ENCODE peak calls at places on chromosomes 3 and 15, in seven cellular contexts. One of them, this sample, is unnamed.

GRCh38 chr3:103918336-103918735 is 1448.4 kb upstream of the ALCAM start:
- DNase-seq in HepG2: no peak
- DNase-seq in HCT116: no peak
- DNase-seq in H1: no peak
- DNase-seq in GM12878: no peak
- DNase-seq in K562: no peak
- DNase-seq in T47D: no peak
- DNase-seq in this sample: no peak

GRCh38 chr3:126039870-126040269 is 44.1 kb downstream of the SLC41A3 start:
- DNase-seq in HepG2: no peak
- DNase-seq in HCT116: no peak
- DNase-seq in H1: no peak
- DNase-seq in GM12878: no peak
- DNase-seq in K562: no peak
- DNase-seq in T47D: no peak
- DNase-seq in this sample: no peak

GRCh38 chr3:58206406-58207011 is 4.3 kb downstream of the DNASE1L3 start:
- DNase-seq in HepG2: peak
- DNase-seq in HCT116: no peak
- DNase-seq in H1: no peak
- DNase-seq in GM12878: no peak
- DNase-seq in K562: no peak
- DNase-seq in T47D: no peak
- DNase-seq in this sample: no peak

GRCh38 chr15:33021806-33022389 is 172.6 kb downstream of the FMN1 start:
- DNase-seq in HepG2: peak
- DNase-seq in HCT116: peak
- DNase-seq in H1: no peak
- DNase-seq in GM12878: no peak
- DNase-seq in K562: peak
- DNase-seq in T47D: peak
- DNase-seq in this sample: peak

GRCh38 chr3:101381809-101382208 is 61.4 kb upstream of the IMPG2 start:
- DNase-seq in HepG2: peak
- DNase-seq in HCT116: peak
- DNase-seq in H1: no peak
- DNase-seq in GM12878: no peak
- DNase-seq in K562: no peak
- DNase-seq in T47D: peak
- DNase-seq in this sample: peak

GRCh38 chr15:90571063-90571541 is 41.4 kb downstream of the CRTC3 start:
- DNase-seq in HepG2: no peak
- DNase-seq in HCT116: peak
- DNase-seq in H1: no peak
- DNase-seq in GM12878: no peak
- DNase-seq in K562: peak
- DNase-seq in T47D: peak
- DNase-seq in this sample: no peak

GRCh38 chr15:67024998-67025368 is 40.4 kb upstream of the SMAD3 start:
- DNase-seq in HepG2: no peak
- DNase-seq in HCT116: no peak
- DNase-seq in H1: no peak
- DNase-seq in GM12878: no peak
- DNase-seq in K562: no peak
- DNase-seq in T47D: no peak
- DNase-seq in this sample: no peak

GRCh38 chr15:39904115-39904514 is 16.0 kb downstream of the GPR176 start:
- DNase-seq in HepG2: no peak
- DNase-seq in HCT116: no peak
- DNase-seq in H1: no peak
- DNase-seq in GM12878: no peak
- DNase-seq in K562: no peak
- DNase-seq in T47D: no peak
- DNase-seq in this sample: no peak

GRCh38 chr3:37990527-37990926 is at the start of gene VILL:
- DNase-seq in HepG2: no peak
- DNase-seq in HCT116: no peak
- DNase-seq in H1: no peak
- DNase-seq in GM12878: no peak
- DNase-seq in K562: no peak
- DNase-seq in T47D: no peak
- DNase-seq in this sample: no peak

GRCh38 chr3:20072422-20072821 is 32.2 kb downstream of the KAT2B start:
- DNase-seq in HepG2: peak
- DNase-seq in HCT116: no peak
- DNase-seq in H1: no peak
- DNase-seq in GM12878: no peak
- DNase-seq in K562: no peak
- DNase-seq in T47D: no peak
- DNase-seq in this sample: no peak

GRCh38 chr3:197029511-197030167 is at the start of gene MELTF:
- DNase-seq in HepG2: peak
- DNase-seq in HCT116: no peak
- DNase-seq in H1: no peak
- DNase-seq in GM12878: no peak
- DNase-seq in K562: peak
- DNase-seq in T47D: peak
- DNase-seq in this sample: peak

GRCh38 chr3:66740260-66740659 is 239.4 kb upstream of the LRIG1 start:
- DNase-seq in HepG2: no peak
- DNase-seq in HCT116: no peak
- DNase-seq in H1: no peak
- DNase-seq in GM12878: no peak
- DNase-seq in K562: no peak
- DNase-seq in T47D: peak
- DNase-seq in this sample: no peak

GRCh38 chr3:187318819-187319616 is 27.5 kb upstream of the MASP1 start:
- DNase-seq in HepG2: peak
- DNase-seq in HCT116: peak
- DNase-seq in H1: no peak
- DNase-seq in GM12878: no peak
- DNase-seq in K562: peak
- DNase-seq in T47D: peak
- DNase-seq in this sample: peak

GRCh38 chr3:79369306-79369705 is 398.5 kb downstream of the ROBO1 start:
- DNase-seq in HepG2: no peak
- DNase-seq in HCT116: no peak
- DNase-seq in H1: no peak
- DNase-seq in GM12878: no peak
- DNase-seq in K562: no peak
- DNase-seq in T47D: peak
- DNase-seq in this sample: no peak

GRCh38 chr15:74040115-74040850 is 42.1 kb downstream of the GOLGA6A start:
- DNase-seq in HepG2: no peak
- DNase-seq in HCT116: no peak
- DNase-seq in H1: peak
- DNase-seq in GM12878: no peak
- DNase-seq in K562: peak
- DNase-seq in T47D: no peak
- DNase-seq in this sample: no peak

GRCh38 chr3:106006001-106006400 is 137.2 kb upstream of the CBLB start:
- DNase-seq in HepG2: no peak
- DNase-seq in HCT116: no peak
- DNase-seq in H1: no peak
- DNase-seq in GM12878: no peak
- DNase-seq in K562: no peak
- DNase-seq in T47D: no peak
- DNase-seq in this sample: no peak

GRCh38 chr3:156465222-156465621 is 89.7 kb downstream of the SSR3 start:
- DNase-seq in HepG2: no peak
- DNase-seq in HCT116: no peak
- DNase-seq in H1: no peak
- DNase-seq in GM12878: no peak
- DNase-seq in K562: no peak
- DNase-seq in T47D: no peak
- DNase-seq in this sample: no peak
- TF ChIP-seq JUND in HepG2: no peak
- TF ChIP-seq JUND in HCT116: no peak
- TF ChIP-seq JUND in H1: no peak
- TF ChIP-seq JUND in GM12878: no peak
- TF ChIP-seq JUND in K562: no peak
- TF ChIP-seq JUND in T47D: no peak
- TF ChIP-seq JUND in this sample: no peak

DNA sequence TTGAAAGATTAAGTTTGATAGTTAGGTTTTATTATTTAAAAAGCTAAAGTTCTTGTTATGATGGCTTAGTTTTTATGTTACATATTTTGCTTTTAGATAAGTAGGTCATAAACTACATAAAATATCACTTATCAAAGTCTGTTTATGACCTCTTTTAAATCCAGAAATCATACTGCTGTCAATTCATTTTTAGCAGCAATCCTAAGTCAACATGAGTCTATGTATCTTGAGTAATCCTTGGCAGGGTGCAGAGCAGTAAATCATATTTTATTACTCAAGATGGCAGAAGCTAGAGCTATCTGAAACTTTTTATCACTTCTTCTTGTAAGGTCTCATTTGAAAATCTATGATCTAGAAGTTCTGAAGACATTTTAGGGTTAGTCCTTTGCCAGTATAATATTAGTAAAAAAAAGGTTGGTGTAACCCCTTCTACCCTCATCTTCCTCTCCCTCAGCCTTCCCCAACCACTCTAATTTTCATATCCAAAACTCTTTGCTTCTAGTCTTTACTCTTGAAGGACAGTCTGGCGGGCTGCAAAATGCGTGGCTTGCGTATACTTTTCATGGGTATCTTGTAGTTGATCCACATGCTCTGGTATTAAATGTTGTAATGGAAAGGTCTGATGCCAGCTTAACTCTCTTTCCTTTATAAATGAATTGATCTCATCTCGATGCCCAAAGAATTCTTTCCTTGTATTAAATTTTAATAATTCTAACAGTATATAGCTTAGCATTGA is 134.0 kb upstream of the THRB start:
- DNase-seq in HepG2: no peak
- DNase-seq in HCT116: no peak
- DNase-seq in H1: no peak
- DNase-seq in GM12878: no peak
- DNase-seq in K562: no peak
- DNase-seq in T47D: no peak
- DNase-seq in this sample: no peak
- TF ChIP-seq JUND in HepG2: no peak
- TF ChIP-seq JUND in HCT116: no peak
- TF ChIP-seq JUND in H1: no peak
- TF ChIP-seq JUND in GM12878: no peak
- TF ChIP-seq JUND in K562: no peak
- TF ChIP-seq JUND in T47D: no peak
- TF ChIP-seq JUND in this sample: no peak

DNA sequence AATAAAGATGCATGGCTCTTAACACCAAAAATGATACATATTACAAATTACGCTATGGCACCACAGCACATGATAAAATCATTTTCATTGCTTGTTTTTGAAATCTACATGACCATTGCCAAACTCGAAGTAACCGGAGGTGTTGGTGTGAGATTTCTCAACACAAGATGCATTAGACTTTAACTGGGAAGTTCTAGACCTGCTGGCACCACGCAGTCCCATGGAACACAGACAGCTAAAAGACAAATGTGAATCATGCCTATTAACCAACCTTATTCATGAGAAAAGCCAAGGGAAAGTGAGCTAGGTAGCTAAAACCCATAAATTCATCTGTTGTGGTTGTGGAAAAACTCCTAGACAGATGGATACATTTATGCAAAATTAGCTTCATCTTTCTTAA is 595.4 kb downstream of the FOXP1 start:
- DNase-seq in HepG2: no peak
- DNase-seq in HCT116: no peak
- DNase-seq in H1: no peak
- DNase-seq in GM12878: no peak
- DNase-seq in K562: no peak
- DNase-seq in T47D: no peak
- DNase-seq in this sample: no peak
- TF ChIP-seq JUND in HepG2: no peak
- TF ChIP-seq JUND in HCT116: no peak
- TF ChIP-seq JUND in H1: no peak
- TF ChIP-seq JUND in GM12878: no peak
- TF ChIP-seq JUND in K562: no peak
- TF ChIP-seq JUND in T47D: no peak
- TF ChIP-seq JUND in this sample: no peak

GRCh38 chr3:154888386-154888785 is 191.7 kb upstream of the MME start:
- DNase-seq in HepG2: no peak
- DNase-seq in HCT116: no peak
- DNase-seq in H1: no peak
- DNase-seq in GM12878: no peak
- DNase-seq in K562: no peak
- DNase-seq in T47D: no peak
- DNase-seq in this sample: no peak

GRCh38 chr3:154887869-154888268 is 192.2 kb upstream of the MME start:
- DNase-seq in HepG2: no peak
- DNase-seq in HCT116: no peak
- DNase-seq in H1: no peak
- DNase-seq in GM12878: no peak
- DNase-seq in K562: no peak
- DNase-seq in T47D: no peak
- DNase-seq in this sample: no peak

GRCh38 chr3:154885016-154885415 is 195.1 kb upstream of the MME start:
- DNase-seq in HepG2: no peak
- DNase-seq in HCT116: no peak
- DNase-seq in H1: no peak
- DNase-seq in GM12878: no peak
- DNase-seq in K562: no peak
- DNase-seq in T47D: no peak
- DNase-seq in this sample: no peak

GRCh38 chr3:154889227-154889634 is 190.9 kb upstream of the MME start:
- DNase-seq in HepG2: no peak
- DNase-seq in HCT116: no peak
- DNase-seq in H1: no peak
- DNase-seq in GM12878: no peak
- DNase-seq in K562: no peak
- DNase-seq in T47D: no peak
- DNase-seq in this sample: no peak

GRCh38 chr3:154886437-154886836 is 193.7 kb upstream of the MME start:
- DNase-seq in HepG2: no peak
- DNase-seq in HCT116: no peak
- DNase-seq in H1: no peak
- DNase-seq in GM12878: no peak
- DNase-seq in K562: no peak
- DNase-seq in T47D: no peak
- DNase-seq in this sample: peak
- TF ChIP-seq JUND in HepG2: no peak
- TF ChIP-seq JUND in HCT116: no peak
- TF ChIP-seq JUND in H1: no peak
- TF ChIP-seq JUND in GM12878: no peak
- TF ChIP-seq JUND in K562: no peak
- TF ChIP-seq JUND in T47D: no peak
- TF ChIP-seq JUND in this sample: peak

DNA sequence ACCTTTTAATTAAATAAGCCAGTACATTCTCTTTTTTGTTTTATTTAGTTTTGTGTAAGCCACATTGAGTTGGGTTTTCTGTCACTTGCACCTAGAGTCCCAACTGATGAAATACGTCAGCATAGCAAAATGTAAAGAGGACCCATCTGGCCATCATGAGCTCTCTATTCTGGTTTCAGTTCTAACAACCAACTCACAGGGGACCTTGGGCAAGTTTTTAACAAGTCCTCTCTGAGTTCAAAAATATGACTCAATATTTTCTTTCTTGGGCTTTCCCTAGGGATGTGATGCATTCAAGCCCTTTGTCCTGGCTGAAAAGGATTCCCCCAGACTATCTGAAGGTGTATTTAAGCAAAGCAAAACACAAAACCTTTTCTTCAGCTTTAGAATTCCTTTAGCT is 32.9 kb downstream of the PLCH1 start:
- DNase-seq in HepG2: no peak
- DNase-seq in HCT116: no peak
- DNase-seq in H1: no peak
- DNase-seq in GM12878: peak
- DNase-seq in K562: no peak
- DNase-seq in T47D: no peak
- DNase-seq in this sample: no peak
- TF ChIP-seq JUND in HepG2: no peak
- TF ChIP-seq JUND in HCT116: no peak
- TF ChIP-seq JUND in H1: no peak
- TF ChIP-seq JUND in GM12878: no peak
- TF ChIP-seq JUND in K562: no peak
- TF ChIP-seq JUND in T47D: no peak
- TF ChIP-seq JUND in this sample: no peak